ENCODE peak calls at places on chromosomes 3 and 15, in nine cellular contexts. I is CD4-positive, alpha-beta memory T cell; V is kidney; Z is HFFc6; Y is left lung; S is NCI-H2171; G is glutamatergic neuron; F is right cardiac atrium; X is stimulated activated CD4-positive, alpha-beta T cell treated with anti-CD3 and anti-CD28 coated beads, Interleukin-15, amount 100 ng/mL, for 24 hours. H is an unnamed sample.

GRCh38 chr3:150975096-150975991 is 2.8 kb upstream of the CLRN1 start:
- DNase-seq in Z (no peak), F (no peak), S (no peak), G (no peak), V (no peak), X (peak), Y (no peak), I (no peak), H (no peak)

GRCh38 chr3:48548731-48549705 is 7.6 kb downstream of the PFKFB4 start:
- DNase-seq in Z (peak), F (peak), V (peak), I (peak), G (peak), Y (peak), X (peak), S (no peak), H (peak)

GRCh38 chr15:47603026-47603425 is 114.3 kb upstream of the SEMA6D start:
- DNase-seq in V (no peak), X (no peak), G (no peak), F (no peak), Z (no peak), I (no peak), S (no peak), Y (no peak), H (no peak)

GRCh38 chr15:73924258-73924921 is 1.9 kb upstream of the LOXL1 start:
- DNase-seq in Z (peak), F (peak), X (peak), G (peak), I (peak), Y (no peak), S (peak), V (peak), H (peak)

GRCh38 chr3:176428552-176428951 is 768.7 kb downstream of the TBL1XR1 start:
- DNase-seq in G (no peak), X (no peak), Y (no peak), F (no peak), I (no peak), S (no peak), Z (no peak), V (no peak), H (no peak)

GRCh38 chr3:193902557-193903256 is 233.2 kb upstream of the HES1 start:
- DNase-seq in G (no peak), Y (no peak), Z (no peak), I (no peak), X (no peak), V (no peak), F (no peak), S (no peak), H (no peak)

GRCh38 chr3:54206874-54207273 is 84.5 kb downstream of the CACNA2D3 start:
- DNase-seq in I (no peak), Z (no peak), S (no peak), F (no peak), Y (no peak), V (no peak), G (no peak), X (no peak), H (no peak)

GRCh38 chr3:100556656-100557310 is 52.6 kb upstream of the ADGRG7 start:
- DNase-seq in Z (peak), Y (no peak), X (no peak), S (no peak), G (no peak), I (no peak), V (no peak), F (no peak), H (no peak)

GRCh38 chr15:51144021-51144532 is 49.4 kb upstream of the TNFAIP8L3 start:
- DNase-seq in V (no peak), G (no peak), Z (peak), S (peak), X (no peak), F (no peak), I (no peak), Y (no peak), H (no peak)

GRCh38 chr15:76503804-76504203 is 167.2 kb downstream of the ISL2 start:
- DNase-seq in F (no peak), V (no peak), S (no peak), I (no peak), G (no peak), Y (no peak), X (no peak), Z (no peak), H (no peak)

GRCh38 chr15:77550275-77551251 is 82.1 kb downstream of the LINGO1 start:
- DNase-seq in I (no peak), Y (no peak), V (peak), Z (no peak), S (no peak), G (peak), X (no peak), F (peak), H (no peak)

GRCh38 chr3:132730891-132731580 is 8.8 kb upstream of the NPHP3 start:
- DNase-seq in X (no peak), G (no peak), Z (peak), I (no peak), F (peak), S (peak), V (no peak), Y (no peak), H (no peak)

GRCh38 chr3:101183151-101183550 is 137.2 kb downstream of the IMPG2 start:
- DNase-seq in Z (no peak), F (no peak), V (no peak), I (no peak), S (no peak), X (no peak), Y (no peak), G (no peak), H (no peak)

GRCh38 chr15:70792171-70792573 is 28.8 kb upstream of the UACA start:
- DNase-seq in Z (peak), V (no peak), X (no peak), I (no peak), F (no peak), Y (no peak), S (no peak), G (no peak), H (no peak)

GRCh38 chr3:21785765-21786453 is 34.9 kb upstream of the ZNF385D start:
- DNase-seq in I (no peak), G (no peak), F (peak), X (no peak), Z (no peak), S (no peak), Y (no peak), V (no peak), H (no peak)